ENCODE peak calls at places on chromosomes 6 and 20, in ten cellular contexts. One of them, this sample, is unnamed.

GRCh38 chr6:43644940-43645612 is at the start of gene RSPH9:
- DNase-seq in AML-193: no peak
- DNase-seq in right cardiac atrium: peak
- DNase-seq in CMK: no peak
- DNase-seq in HEK293T: no peak
- DNase-seq in non-pigmented ciliary epithelial cell: no peak
- DNase-seq in kidney glomerular epithelial cell: no peak
- DNase-seq in A549: peak
- DNase-seq in EL: peak
- DNase-seq in fibroblast of lung: peak
- DNase-seq in this sample: no peak

GRCh38 chr6:117351521-117351920 is 74.2 kb downstream of the ROS1 start:
- DNase-seq in AML-193: no peak
- DNase-seq in right cardiac atrium: no peak
- DNase-seq in CMK: no peak
- DNase-seq in HEK293T: no peak
- DNase-seq in non-pigmented ciliary epithelial cell: no peak
- DNase-seq in kidney glomerular epithelial cell: no peak
- DNase-seq in A549: no peak
- DNase-seq in EL: no peak
- DNase-seq in fibroblast of lung: no peak
- DNase-seq in this sample: no peak

GRCh38 chr6:132907915-132908314 is 93.5 kb downstream of the RPS12 start:
- DNase-seq in AML-193: no peak
- DNase-seq in right cardiac atrium: no peak
- DNase-seq in CMK: no peak
- DNase-seq in HEK293T: no peak
- DNase-seq in non-pigmented ciliary epithelial cell: peak
- DNase-seq in kidney glomerular epithelial cell: peak
- DNase-seq in A549: no peak
- DNase-seq in EL: peak
- DNase-seq in fibroblast of lung: peak
- DNase-seq in this sample: peak

GRCh38 chr6:30726506-30727413 is 6.6 kb downstream of the TUBB start:
- DNase-seq in AML-193: no peak
- DNase-seq in right cardiac atrium: no peak
- DNase-seq in CMK: no peak
- DNase-seq in HEK293T: no peak
- DNase-seq in non-pigmented ciliary epithelial cell: no peak
- DNase-seq in kidney glomerular epithelial cell: no peak
- DNase-seq in A549: no peak
- DNase-seq in EL: peak
- DNase-seq in fibroblast of lung: no peak
- DNase-seq in this sample: no peak

GRCh38 chr6:149438855-149439254 is 38.8 kb downstream of the SUMO4 start:
- DNase-seq in AML-193: no peak
- DNase-seq in right cardiac atrium: no peak
- DNase-seq in CMK: no peak
- DNase-seq in HEK293T: no peak
- DNase-seq in non-pigmented ciliary epithelial cell: no peak
- DNase-seq in kidney glomerular epithelial cell: no peak
- DNase-seq in A549: no peak
- DNase-seq in EL: no peak
- DNase-seq in fibroblast of lung: no peak
- DNase-seq in this sample: no peak

GRCh38 chr6:56930846-56931245 is 24.1 kb upstream of the BEND6 start:
- DNase-seq in AML-193: no peak
- DNase-seq in right cardiac atrium: no peak
- DNase-seq in CMK: no peak
- DNase-seq in HEK293T: no peak
- DNase-seq in non-pigmented ciliary epithelial cell: no peak
- DNase-seq in kidney glomerular epithelial cell: no peak
- DNase-seq in A549: no peak
- DNase-seq in EL: no peak
- DNase-seq in fibroblast of lung: no peak
- DNase-seq in this sample: no peak

GRCh38 chr6:151413372-151414145 is 22.2 kb upstream of the ZBTB2 start:
- DNase-seq in AML-193: no peak
- DNase-seq in right cardiac atrium: no peak
- DNase-seq in CMK: no peak
- DNase-seq in HEK293T: no peak
- DNase-seq in non-pigmented ciliary epithelial cell: no peak
- DNase-seq in kidney glomerular epithelial cell: no peak
- DNase-seq in A549: no peak
- DNase-seq in EL: no peak
- DNase-seq in fibroblast of lung: no peak
- DNase-seq in this sample: no peak

GRCh38 chr6:339480-339879 is 47.2 kb downstream of the DUSP22 start:
- DNase-seq in AML-193: no peak
- DNase-seq in right cardiac atrium: no peak
- DNase-seq in CMK: no peak
- DNase-seq in HEK293T: no peak
- DNase-seq in non-pigmented ciliary epithelial cell: no peak
- DNase-seq in kidney glomerular epithelial cell: no peak
- DNase-seq in A549: no peak
- DNase-seq in EL: no peak
- DNase-seq in fibroblast of lung: no peak
- DNase-seq in this sample: no peak

GRCh38 chr20:4281258-4282055 is 266.1 kb upstream of the RNF24 start:
- DNase-seq in AML-193: no peak
- DNase-seq in right cardiac atrium: no peak
- DNase-seq in CMK: no peak
- DNase-seq in HEK293T: no peak
- DNase-seq in non-pigmented ciliary epithelial cell: no peak
- DNase-seq in kidney glomerular epithelial cell: no peak
- DNase-seq in A549: no peak
- DNase-seq in EL: no peak
- DNase-seq in fibroblast of lung: no peak
- DNase-seq in this sample: no peak

GRCh38 chr6:99611148-99611547 is 4.5 kb downstream of the PRDM13 start:
- DNase-seq in AML-193: peak
- DNase-seq in right cardiac atrium: no peak
- DNase-seq in CMK: no peak
- DNase-seq in HEK293T: no peak
- DNase-seq in non-pigmented ciliary epithelial cell: no peak
- DNase-seq in kidney glomerular epithelial cell: no peak
- DNase-seq in A549: no peak
- DNase-seq in EL: no peak
- DNase-seq in fibroblast of lung: no peak
- DNase-seq in this sample: no peak

GRCh38 chr20:11281768-11282167 is 608.0 kb upstream of the JAG1 start:
- DNase-seq in AML-193: no peak
- DNase-seq in right cardiac atrium: no peak
- DNase-seq in CMK: no peak
- DNase-seq in HEK293T: no peak
- DNase-seq in non-pigmented ciliary epithelial cell: no peak
- DNase-seq in kidney glomerular epithelial cell: no peak
- DNase-seq in A549: no peak
- DNase-seq in EL: no peak
- DNase-seq in fibroblast of lung: no peak
- DNase-seq in this sample: no peak

GRCh38 chr6:108797951-108798671 is 50.1 kb upstream of the ARMC2 start:
- DNase-seq in AML-193: no peak
- DNase-seq in right cardiac atrium: no peak
- DNase-seq in CMK: no peak
- DNase-seq in HEK293T: no peak
- DNase-seq in non-pigmented ciliary epithelial cell: no peak
- DNase-seq in kidney glomerular epithelial cell: peak
- DNase-seq in A549: no peak
- DNase-seq in EL: no peak
- DNase-seq in fibroblast of lung: no peak
- DNase-seq in this sample: no peak

GRCh38 chr6:13528777-13529343 is 41.5 kb upstream of the GFOD1 start:
- DNase-seq in AML-193: no peak
- DNase-seq in right cardiac atrium: no peak
- DNase-seq in CMK: no peak
- DNase-seq in HEK293T: no peak
- DNase-seq in non-pigmented ciliary epithelial cell: no peak
- DNase-seq in kidney glomerular epithelial cell: no peak
- DNase-seq in A549: no peak
- DNase-seq in EL: no peak
- DNase-seq in fibroblast of lung: no peak
- DNase-seq in this sample: no peak

GRCh38 chr20:34709836-34710567 is 5.9 kb downstream of the TP53INP2 start:
- DNase-seq in AML-193: peak
- DNase-seq in right cardiac atrium: peak
- DNase-seq in CMK: no peak
- DNase-seq in HEK293T: peak
- DNase-seq in non-pigmented ciliary epithelial cell: no peak
- DNase-seq in kidney glomerular epithelial cell: no peak
- DNase-seq in A549: no peak
- DNase-seq in EL: peak
- DNase-seq in fibroblast of lung: no peak
- DNase-seq in this sample: no peak

GRCh38 chr6:44630125-44631028 is 242.9 kb downstream of the CDC5L start:
- DNase-seq in AML-193: peak
- DNase-seq in right cardiac atrium: peak
- DNase-seq in CMK: peak
- DNase-seq in HEK293T: peak
- DNase-seq in non-pigmented ciliary epithelial cell: no peak
- DNase-seq in kidney glomerular epithelial cell: no peak
- DNase-seq in A549: peak
- DNase-seq in EL: peak
- DNase-seq in fibroblast of lung: peak
- DNase-seq in this sample: no peak

GRCh38 chr20:1900321-1900791 is 5.1 kb downstream of the SIRPA start:
- DNase-seq in AML-193: peak
- DNase-seq in right cardiac atrium: peak
- DNase-seq in CMK: peak
- DNase-seq in HEK293T: peak
- DNase-seq in non-pigmented ciliary epithelial cell: no peak
- DNase-seq in kidney glomerular epithelial cell: peak
- DNase-seq in A549: peak
- DNase-seq in EL: peak
- DNase-seq in fibroblast of lung: peak
- DNase-seq in this sample: peak

GRCh38 chr20:7654231-7654630 is 286.0 kb downstream of the HAO1 start:
- DNase-seq in AML-193: no peak
- DNase-seq in right cardiac atrium: no peak
- DNase-seq in CMK: no peak
- DNase-seq in HEK293T: no peak
- DNase-seq in non-pigmented ciliary epithelial cell: no peak
- DNase-seq in kidney glomerular epithelial cell: no peak
- DNase-seq in A549: no peak
- DNase-seq in EL: no peak
- DNase-seq in fibroblast of lung: no peak
- DNase-seq in this sample: no peak

GRCh38 chr6:37840143-37840939 is 20.8 kb downstream of the ZFAND3 start:
- DNase-seq in AML-193: peak
- DNase-seq in right cardiac atrium: no peak
- DNase-seq in CMK: no peak
- DNase-seq in HEK293T: no peak
- DNase-seq in non-pigmented ciliary epithelial cell: no peak
- DNase-seq in kidney glomerular epithelial cell: no peak
- DNase-seq in A549: no peak
- DNase-seq in EL: no peak
- DNase-seq in fibroblast of lung: peak
- DNase-seq in this sample: no peak

GRCh38 chr20:8535403-8536003 is 403.4 kb downstream of the PLCB1 start:
- DNase-seq in AML-193: peak
- DNase-seq in right cardiac atrium: no peak
- DNase-seq in CMK: no peak
- DNase-seq in HEK293T: peak
- DNase-seq in non-pigmented ciliary epithelial cell: no peak
- DNase-seq in kidney glomerular epithelial cell: no peak
- DNase-seq in A549: no peak
- DNase-seq in EL: peak
- DNase-seq in fibroblast of lung: peak
- DNase-seq in this sample: no peak

GRCh38 chr20:41293269-41294037 is 24.1 kb downstream of the ZHX3 start:
- DNase-seq in AML-193: no peak
- DNase-seq in right cardiac atrium: no peak
- DNase-seq in CMK: no peak
- DNase-seq in HEK293T: no peak
- DNase-seq in non-pigmented ciliary epithelial cell: no peak
- DNase-seq in kidney glomerular epithelial cell: no peak
- DNase-seq in A549: no peak
- DNase-seq in EL: peak
- DNase-seq in fibroblast of lung: peak
- DNase-seq in this sample: no peak

This sample was measured in HFF-Myc.